ENCODE peak calls at places on chromosomes 13 and 19, in four cellular contexts. O is K562, Z is HepG2, L is HCT116. R is an unnamed sample.

GRCh38 chr13:40539954-40540706 is 126.3 kb downstream of the FOXO1 start:
- DNase-seq in O (no peak), Z (peak), L (peak), R (peak)

GRCh38 chr19:51128227-51128626 is 3.5 kb downstream of the SIGLEC9 start:
- DNase-seq in O (no peak), Z (no peak), L (no peak), R (no peak)

GRCh38 chr13:32851083-32852064 is 164.8 kb upstream of the KL start:
- DNase-seq in O (no peak), Z (peak), L (no peak), R (no peak)

GRCh38 chr13:48160879-48161278 is 66.0 kb upstream of the MED4 start:
- DNase-seq in O (no peak), Z (no peak), L (no peak), R (no peak)

GRCh38 chr19:2627319-2627829 is 75.1 kb downstream of the GNG7 start:
- DNase-seq in O (no peak), Z (peak), L (peak), R (peak)

GRCh38 chr13:109764045-109764444 is 22.3 kb downstream of the IRS2 start:
- DNase-seq in O (no peak), Z (no peak), L (no peak), R (no peak)

GRCh38 chr13:60583196-60583908 is 186.3 kb downstream of the TDRD3 start:
- DNase-seq in O (no peak), Z (peak), L (no peak), R (no peak)

GRCh38 chr19:9115307-9115813 is at the start of gene OR7G1:
- DNase-seq in O (no peak), Z (no peak), L (no peak), R (no peak)

GRCh38 chr19:7742575-7742974 is 4.8 kb downstream of the CD209 start:
- DNase-seq in O (peak), Z (no peak), L (no peak), R (no peak)

GRCh38 chr13:106919093-106919492 is 351.2 kb upstream of the ARGLU1 start:
- DNase-seq in O (no peak), Z (no peak), L (no peak), R (no peak)

GRCh38 chr19:14463747-14464146 is 11.4 kb downstream of the PTGER1 start:
- DNase-seq in O (no peak), Z (no peak), L (no peak), R (no peak)

GRCh38 chr19:14470031-14470876 is 4.9 kb downstream of the PTGER1 start:
- DNase-seq in O (peak), Z (no peak), L (no peak), R (no peak)

GRCh38 chr19:14467816-14468215 is 7.3 kb downstream of the PTGER1 start:
- DNase-seq in O (peak), Z (no peak), L (no peak), R (no peak)

GRCh38 chr19:14471436-14472187 is 3.5 kb downstream of the PTGER1 start:
- DNase-seq in O (peak), Z (no peak), L (no peak), R (no peak)

DNA sequence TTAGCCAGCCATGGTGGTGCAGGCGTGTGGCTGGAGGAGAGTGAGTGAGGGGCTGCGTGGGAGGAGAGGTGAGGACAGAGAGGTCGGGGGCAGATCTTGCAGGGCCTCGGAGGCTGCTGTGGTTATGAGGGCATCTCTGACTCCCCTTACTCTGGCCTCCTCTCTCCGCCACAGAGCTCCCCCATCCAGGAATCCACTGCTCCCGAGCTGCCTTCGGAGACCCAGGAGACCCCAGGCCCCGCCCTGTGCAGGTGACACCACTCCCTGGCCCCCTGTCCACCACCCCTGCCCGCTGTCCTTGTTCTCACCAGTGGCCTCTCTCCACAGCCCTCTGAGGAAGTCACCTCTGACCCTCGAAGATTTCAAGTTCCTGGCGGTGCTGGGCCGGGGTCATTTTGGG is 7.8 kb downstream of the PTGER1 start:
- DNase-seq in O (no peak), Z (no peak), L (no peak), R (no peak)
- TF ChIP-seq TCF7L2 in O (no peak), Z (no peak), L (no peak), R (no peak)

GRCh38 chr19:49692102-49692599 is 1.2 kb downstream of the CPT1C start:
- DNase-seq in O (no peak), Z (no peak), L (no peak), R (no peak)
- H3K27ac ChIP-seq in O (no peak), Z (no peak), L (no peak), R (no peak)

GRCh38 chr19:1274081-1274851 is 1.1 kb upstream of the FAM174C start:
- DNase-seq in O (peak), Z (no peak), L (no peak), R (no peak)
- H3K4me3 ChIP-seq in O (peak), Z (peak), L (peak), R (peak)

DNA sequence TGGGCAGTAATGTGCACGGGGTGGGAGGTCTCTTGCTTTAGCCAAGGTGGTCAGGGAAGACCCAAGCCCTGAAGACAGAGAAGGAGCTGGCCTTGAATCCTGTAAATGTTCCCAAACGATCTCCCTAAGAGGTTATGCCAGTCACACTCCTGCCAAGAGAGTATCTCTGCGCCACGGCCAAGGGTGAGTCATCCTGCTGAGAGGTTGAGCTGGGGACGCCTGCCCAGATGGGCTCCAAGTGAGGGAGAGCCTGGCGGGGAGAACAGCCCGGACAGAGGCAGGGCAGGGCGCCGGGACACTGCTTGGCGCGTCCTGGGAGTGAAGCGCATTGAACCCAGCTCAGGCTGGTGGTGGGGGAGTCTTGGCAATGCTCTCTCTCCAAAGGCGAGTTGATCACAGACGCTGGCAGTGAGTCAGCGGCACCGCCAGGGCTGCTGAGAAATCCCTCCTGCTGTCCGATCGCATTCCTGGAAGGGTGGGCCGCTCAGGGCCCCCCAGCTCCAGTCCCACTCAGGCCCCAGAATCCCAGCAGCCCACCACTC is 16.4 kb downstream of the SULT2B1 start:
- DNase-seq in O (peak), Z (peak), L (peak), R (no peak)
- TF ChIP-seq TCF7L2 in O (no peak), Z (no peak), L (peak), R (peak)

GRCh38 chr19:40392123-40392522 is 2.1 kb upstream of the HIPK4 start:
- DNase-seq in O (no peak), Z (no peak), L (no peak), R (no peak)
- H3K27ac ChIP-seq in O (no peak), Z (no peak), L (peak), R (no peak)

GRCh38 chr19:13986348-13986904 is 19.7 kb downstream of the RFX1 start:
- DNase-seq in O (no peak), Z (no peak), L (no peak), R (no peak)
- H3K4me3 ChIP-seq in O (no peak), Z (no peak), L (no peak), R (no peak)

GRCh38 chr19:16078311-16078758 is 2.0 kb downstream of the TPM4 start:
- DNase-seq in O (no peak), Z (no peak), L (no peak), R (no peak)

GRCh38 chr19:16076154-16076957 is at the start of gene TPM4:
- DNase-seq in O (peak), Z (peak), L (peak), R (no peak)

GRCh38 chr19:16075430-16076153 is 703 bp upstream of the TPM4 start:
- DNase-seq in O (no peak), Z (no peak), L (no peak), R (no peak)

GRCh38 chr19:16078759-16079707 is 2.7 kb downstream of the TPM4 start:
- DNase-seq in O (peak), Z (peak), L (peak), R (peak)

GRCh38 chr19:16076958-16077611 is 790 bp downstream of the TPM4 start:
- DNase-seq in O (peak), Z (no peak), L (no peak), R (no peak)
- TF ChIP-seq TCF7L2 in O (no peak), Z (no peak), L (no peak), R (no peak)

GRCh38 chr13:98269386-98269785 is 92.3 kb upstream of the RNF113B start:
- DNase-seq in O (no peak), Z (peak), L (no peak), R (no peak)
- H3K27ac ChIP-seq in O (no peak), Z (peak), L (no peak), R (no peak)

GRCh38 chr13:76888421-76888820 is 2.2 kb upstream of the KCTD12 start:
- DNase-seq in O (no peak), Z (no peak), L (no peak), R (no peak)

GRCh38 chr13:76886005-76886291 is 257 bp downstream of the KCTD12 start:
- DNase-seq in O (no peak), Z (no peak), L (no peak), R (no peak)

GRCh38 chr13:76886292-76887061 is at the start of gene KCTD12:
- DNase-seq in O (peak), Z (no peak), L (peak), R (no peak)

GRCh38 chr13:76885203-76886004 is 801 bp downstream of the KCTD12 start:
- DNase-seq in O (peak), Z (no peak), L (no peak), R (no peak)

GRCh38 chr13:76887070-76887563 is 912 bp upstream of the KCTD12 start:
- DNase-seq in O (no peak), Z (no peak), L (no peak), R (no peak)
- H3K4me3 ChIP-seq in O (no peak), Z (no peak), L (no peak), R (peak)

DNA sequence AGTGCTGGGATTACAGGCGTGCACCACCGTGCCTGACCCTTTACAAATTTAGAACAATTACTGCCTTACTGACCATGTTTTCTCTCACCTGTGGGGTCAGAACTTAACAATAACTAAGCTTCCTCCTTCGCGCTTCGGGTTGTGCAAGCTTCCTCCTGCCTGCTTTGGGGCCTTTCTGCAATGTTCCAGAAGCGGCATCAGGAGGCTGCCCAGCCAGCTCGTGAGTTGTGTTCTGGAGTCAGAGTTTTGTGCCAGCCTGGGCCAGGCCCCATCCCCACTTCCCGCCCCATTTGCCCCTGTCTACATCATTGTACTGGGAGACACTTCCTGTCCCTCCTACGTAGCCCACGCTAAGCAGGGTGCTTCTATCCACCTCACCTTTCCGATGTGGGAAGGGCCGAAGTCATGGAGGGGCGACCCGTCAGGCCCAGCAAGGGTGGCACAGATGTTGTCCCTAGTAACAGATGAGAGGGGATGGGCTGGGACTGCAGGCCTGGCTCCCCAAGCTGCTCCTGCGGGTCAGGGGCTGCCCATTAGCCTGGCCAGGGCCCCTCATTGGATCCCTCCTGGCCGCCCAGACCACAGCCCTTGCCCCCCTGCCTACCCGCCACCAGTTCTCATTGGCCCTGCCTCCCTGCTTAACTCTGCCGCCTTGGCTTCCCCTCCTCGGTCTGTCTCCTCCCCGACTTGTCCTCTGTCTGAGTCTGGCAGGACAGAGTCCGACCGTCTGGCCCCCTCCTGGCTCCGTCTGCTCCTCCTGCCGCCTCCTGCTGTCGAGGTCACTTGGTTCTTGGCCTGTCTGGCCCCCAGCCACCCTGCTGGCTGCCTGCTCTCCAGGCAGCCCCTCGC is 13.5 kb downstream of the UHRF1 start:
- DNase-seq in O (no peak), Z (no peak), L (no peak), R (no peak)
- TF ChIP-seq TCF7L2 in O (no peak), Z (no peak), L (no peak), R (no peak)